ENCODE peak calls at places on chromosomes 12 and 14, in six cellular contexts. One of them, this sample, is unnamed.

GRCh38 chr14:91302391-91302790 is 57.9 kb upstream of the GPR68 start:
- DNase-seq in GM23338: no peak
- DNase-seq in mammary epithelial cell: no peak
- DNase-seq in PC-9: no peak
- DNase-seq in fibroblast of lung: no peak
- DNase-seq in H1: no peak
- DNase-seq in this sample: no peak

GRCh38 chr12:100741084-100741711 is 53.4 kb upstream of the ANO4 start:
- DNase-seq in GM23338: peak
- DNase-seq in mammary epithelial cell: peak
- DNase-seq in PC-9: no peak
- DNase-seq in fibroblast of lung: no peak
- DNase-seq in H1: no peak
- DNase-seq in this sample: peak

GRCh38 chr12:82530394-82530793 is 156.3 kb upstream of the TMTC2 start:
- DNase-seq in GM23338: no peak
- DNase-seq in mammary epithelial cell: no peak
- DNase-seq in PC-9: no peak
- DNase-seq in fibroblast of lung: no peak
- DNase-seq in H1: no peak
- DNase-seq in this sample: no peak

GRCh38 chr12:96824074-96824837 is 82.8 kb upstream of the NEDD1 start:
- DNase-seq in GM23338: no peak
- DNase-seq in mammary epithelial cell: no peak
- DNase-seq in PC-9: no peak
- DNase-seq in fibroblast of lung: no peak
- DNase-seq in H1: no peak
- DNase-seq in this sample: no peak

GRCh38 chr14:24351517-24351916 is 11.7 kb upstream of the RIPK3 start:
- DNase-seq in GM23338: peak
- DNase-seq in mammary epithelial cell: peak
- DNase-seq in PC-9: no peak
- DNase-seq in fibroblast of lung: no peak
- DNase-seq in H1: no peak
- DNase-seq in this sample: peak

GRCh38 chr12:40691913-40692616 is at the start of gene CNTN1:
- DNase-seq in GM23338: peak
- DNase-seq in mammary epithelial cell: peak
- DNase-seq in PC-9: peak
- DNase-seq in fibroblast of lung: peak
- DNase-seq in H1: peak
- DNase-seq in this sample: no peak

GRCh38 chr12:122182887-122183587 is at the start of gene LRRC43:
- DNase-seq in GM23338: peak
- DNase-seq in mammary epithelial cell: peak
- DNase-seq in PC-9: peak
- DNase-seq in fibroblast of lung: peak
- DNase-seq in H1: peak
- DNase-seq in this sample: peak

GRCh38 chr12:115223322-115223721 is 539.3 kb upstream of the TBX3 start:
- DNase-seq in GM23338: no peak
- DNase-seq in mammary epithelial cell: peak
- DNase-seq in PC-9: no peak
- DNase-seq in fibroblast of lung: peak
- DNase-seq in H1: no peak
- DNase-seq in this sample: peak

GRCh38 chr12:52380271-52380694 is 5.2 kb downstream of the KRT84 start:
- DNase-seq in GM23338: peak
- DNase-seq in mammary epithelial cell: peak
- DNase-seq in PC-9: peak
- DNase-seq in fibroblast of lung: no peak
- DNase-seq in H1: peak
- DNase-seq in this sample: peak

GRCh38 chr12:43316506-43316905 is 235.5 kb downstream of the ADAMTS20 start:
- DNase-seq in GM23338: no peak
- DNase-seq in mammary epithelial cell: no peak
- DNase-seq in PC-9: no peak
- DNase-seq in fibroblast of lung: no peak
- DNase-seq in H1: no peak
- DNase-seq in this sample: no peak

GRCh38 chr12:3075315-3075714 is 1.9 kb upstream of the TSPAN9 start:
- DNase-seq in GM23338: no peak
- DNase-seq in mammary epithelial cell: no peak
- DNase-seq in PC-9: no peak
- DNase-seq in fibroblast of lung: no peak
- DNase-seq in H1: no peak
- DNase-seq in this sample: no peak

GRCh38 chr12:26298785-26299621 is 103.6 kb downstream of the SSPN start:
- DNase-seq in GM23338: peak
- DNase-seq in mammary epithelial cell: peak
- DNase-seq in PC-9: peak
- DNase-seq in fibroblast of lung: peak
- DNase-seq in H1: no peak
- DNase-seq in this sample: peak

GRCh38 chr12:51678086-51678724 is 87.2 kb downstream of the SCN8A start:
- DNase-seq in GM23338: peak
- DNase-seq in mammary epithelial cell: peak
- DNase-seq in PC-9: peak
- DNase-seq in fibroblast of lung: peak
- DNase-seq in H1: no peak
- DNase-seq in this sample: peak

GRCh38 chr12:12715128-12715458 is 2.1 kb upstream of the CDKN1B start:
- DNase-seq in GM23338: no peak
- DNase-seq in mammary epithelial cell: no peak
- DNase-seq in PC-9: no peak
- DNase-seq in fibroblast of lung: no peak
- DNase-seq in H1: no peak
- DNase-seq in this sample: no peak

GRCh38 chr12:12715459-12716150 is 1.6 kb upstream of the CDKN1B start:
- DNase-seq in GM23338: no peak
- DNase-seq in mammary epithelial cell: no peak
- DNase-seq in PC-9: peak
- DNase-seq in fibroblast of lung: peak
- DNase-seq in H1: no peak
- DNase-seq in this sample: no peak

GRCh38 chr12:12716151-12716844 is 870 bp upstream of the CDKN1B start:
- DNase-seq in GM23338: peak
- DNase-seq in mammary epithelial cell: peak
- DNase-seq in PC-9: peak
- DNase-seq in fibroblast of lung: peak
- DNase-seq in H1: no peak
- DNase-seq in this sample: no peak

GRCh38 chr12:12714276-12715001 is 2.7 kb upstream of the CDKN1B start:
- DNase-seq in GM23338: peak
- DNase-seq in mammary epithelial cell: no peak
- DNase-seq in PC-9: peak
- DNase-seq in fibroblast of lung: peak
- DNase-seq in H1: no peak
- DNase-seq in this sample: no peak

GRCh38 chr12:12713932-12714275 is 3.3 kb upstream of the CDKN1B start:
- DNase-seq in GM23338: no peak
- DNase-seq in mammary epithelial cell: no peak
- DNase-seq in PC-9: no peak
- DNase-seq in fibroblast of lung: no peak
- DNase-seq in H1: no peak
- DNase-seq in this sample: no peak
- H2AFZ ChIP-seq in GM23338: peak
- H2AFZ ChIP-seq in mammary epithelial cell: peak
- H2AFZ ChIP-seq in PC-9: no peak
- H2AFZ ChIP-seq in fibroblast of lung: peak
- H2AFZ ChIP-seq in H1: peak
- H2AFZ ChIP-seq in this sample: peak

DNA sequence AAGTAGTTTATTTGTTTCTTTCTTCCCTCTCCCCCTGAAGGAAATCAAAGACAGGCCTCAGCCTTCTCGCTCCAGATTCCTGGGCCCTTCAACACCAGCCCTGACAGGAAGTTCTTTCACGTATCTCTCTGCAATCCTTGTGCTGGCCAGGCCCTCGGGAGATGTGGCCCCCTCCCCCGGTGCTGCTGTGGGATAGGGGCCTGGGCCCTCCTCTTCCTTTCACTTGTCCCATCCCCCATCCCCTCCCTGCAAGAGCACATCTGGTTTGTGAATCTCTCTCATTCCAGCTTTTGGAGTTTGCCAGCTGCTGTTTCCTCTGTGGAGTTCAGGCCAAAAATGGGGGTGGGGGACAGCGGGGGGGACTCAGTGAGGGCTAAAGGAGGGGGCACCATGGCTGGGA is 7.2 kb downstream of the LRP1 start:
- DNase-seq in GM23338: peak
- DNase-seq in mammary epithelial cell: no peak
- DNase-seq in PC-9: no peak
- DNase-seq in fibroblast of lung: peak
- DNase-seq in H1: no peak
- DNase-seq in this sample: no peak
- H3K4me2 ChIP-seq in GM23338: peak
- H3K4me2 ChIP-seq in mammary epithelial cell: no peak
- H3K4me2 ChIP-seq in PC-9: no peak
- H3K4me2 ChIP-seq in fibroblast of lung: peak
- H3K4me2 ChIP-seq in H1: peak
- H3K4me2 ChIP-seq in this sample: peak

GRCh38 chr12:133057446-133057845 is 20.1 kb downstream of the ZNF84 start:
- DNase-seq in GM23338: peak
- DNase-seq in mammary epithelial cell: no peak
- DNase-seq in PC-9: no peak
- DNase-seq in fibroblast of lung: no peak
- DNase-seq in H1: no peak
- DNase-seq in this sample: no peak
- H3K4me3 ChIP-seq in GM23338: peak
- H3K4me3 ChIP-seq in mammary epithelial cell: no peak
- H3K4me3 ChIP-seq in PC-9: no peak
- H3K4me3 ChIP-seq in fibroblast of lung: no peak
- H3K4me3 ChIP-seq in H1: no peak
- H3K4me3 ChIP-seq in this sample: no peak

GRCh38 chr12:1435044-1435443 is 159.3 kb downstream of the FBXL14 start:
- DNase-seq in GM23338: no peak
- DNase-seq in mammary epithelial cell: no peak
- DNase-seq in PC-9: no peak
- DNase-seq in fibroblast of lung: no peak
- DNase-seq in H1: no peak
- DNase-seq in this sample: no peak

GRCh38 chr12:1435456-1435855 is 158.9 kb downstream of the FBXL14 start:
- DNase-seq in GM23338: no peak
- DNase-seq in mammary epithelial cell: no peak
- DNase-seq in PC-9: no peak
- DNase-seq in fibroblast of lung: peak
- DNase-seq in H1: no peak
- DNase-seq in this sample: no peak

GRCh38 chr12:1436996-1437395 is 157.4 kb downstream of the FBXL14 start:
- DNase-seq in GM23338: no peak
- DNase-seq in mammary epithelial cell: no peak
- DNase-seq in PC-9: no peak
- DNase-seq in fibroblast of lung: no peak
- DNase-seq in H1: no peak
- DNase-seq in this sample: no peak

GRCh38 chr12:1436015-1436414 is 158.4 kb downstream of the FBXL14 start:
- DNase-seq in GM23338: no peak
- DNase-seq in mammary epithelial cell: no peak
- DNase-seq in PC-9: no peak
- DNase-seq in fibroblast of lung: no peak
- DNase-seq in H1: no peak
- DNase-seq in this sample: no peak

DNA sequence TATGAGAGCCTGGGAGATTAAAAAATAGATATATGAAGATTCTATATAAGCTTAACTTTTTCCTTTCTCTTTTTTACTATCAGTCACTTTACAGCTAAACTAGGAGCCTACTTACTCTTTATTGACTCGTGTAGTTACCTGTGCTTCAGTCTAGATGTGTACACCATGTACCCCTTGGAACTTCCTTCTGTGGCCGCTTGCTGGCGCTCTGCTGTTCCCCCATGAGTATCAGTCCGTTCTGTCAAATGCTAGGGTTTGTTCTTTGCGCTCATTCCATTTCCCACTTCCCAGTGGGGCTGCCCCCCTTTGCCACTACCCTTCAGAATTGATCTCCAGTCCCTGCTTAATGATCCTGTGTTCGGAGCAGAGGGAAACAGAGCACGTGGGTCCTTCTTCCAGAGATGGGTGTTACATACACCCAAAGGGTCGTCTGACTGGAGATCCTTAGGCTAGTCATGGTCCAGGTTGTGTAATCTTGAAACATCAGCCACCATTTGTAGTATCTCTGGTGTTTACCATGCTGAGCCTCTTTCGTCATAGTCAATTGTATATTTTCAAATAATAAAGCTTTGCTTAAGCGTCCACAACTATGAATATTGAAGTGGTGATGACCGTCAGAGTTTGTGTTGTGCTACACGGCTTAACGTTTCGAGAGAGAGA is 160.0 kb downstream of the FBXL14 start:
- DNase-seq in GM23338: no peak
- DNase-seq in mammary epithelial cell: no peak
- DNase-seq in PC-9: no peak
- DNase-seq in fibroblast of lung: no peak
- DNase-seq in H1: no peak
- DNase-seq in this sample: no peak
- H2AFZ ChIP-seq in GM23338: no peak
- H2AFZ ChIP-seq in mammary epithelial cell: no peak
- H2AFZ ChIP-seq in PC-9: no peak
- H2AFZ ChIP-seq in fibroblast of lung: no peak
- H2AFZ ChIP-seq in H1: no peak
- H2AFZ ChIP-seq in this sample: no peak

This sample was measured in osteoblast.